ENCODE peak calls at places on chromosome 15, in six cellular contexts. Q is K562, R is H1, Z is GM12891, H is HepG2, L is GM12878. M is an unnamed sample.

GRCh38 chr15:57703387-57703786 is 3.1 kb upstream of the POLR2M start:
- DNase-seq in H (no peak), L (no peak), Z (no peak), R (no peak), Q (no peak), M (no peak)

GRCh38 chr15:82052751-82053150 is 6.9 kb upstream of the MEX3B start:
- DNase-seq in Z (no peak), H (no peak), Q (no peak), R (no peak), L (no peak), M (no peak)

GRCh38 chr15:77592768-77593167 is 39.9 kb downstream of the LINGO1 start:
- DNase-seq in R (no peak), H (no peak), Z (no peak), Q (no peak), L (no peak), M (no peak)

GRCh38 chr15:58698887-58699641 is 50.4 kb downstream of the ADAM10 start:
- DNase-seq in H (no peak), Q (no peak), Z (no peak), L (no peak), R (no peak), M (no peak)

GRCh38 chr15:101556273-101556672 is 66.8 kb upstream of the PCSK6 start:
- DNase-seq in R (no peak), L (no peak), Z (no peak), H (no peak), Q (no peak), M (no peak)

GRCh38 chr15:83289160-83289559 is 4.7 kb upstream of the BNC1 start:
- DNase-seq in H (no peak), Z (no peak), L (no peak), R (no peak), Q (no peak), M (no peak)

GRCh38 chr15:52558196-52558595 is 10.6 kb downstream of the ARPP19 start:
- DNase-seq in Q (no peak), Z (no peak), R (no peak), H (no peak), L (peak; percentile 84), M (no peak)

GRCh38 chr15:57159767-57160166 is 216.5 kb upstream of the CGNL1 start:
- DNase-seq in L (no peak), Q (no peak), R (no peak), Z (no peak), H (no peak), M (no peak)

GRCh38 chr15:89500397-89501270 is 4.3 kb upstream of the RHCG start:
- DNase-seq in L (no peak), H (no peak), Q (no peak), R (no peak), Z (no peak), M (no peak)

GRCh38 chr15:95119041-95119440 is 887.7 kb downstream of the MCTP2 start:
- DNase-seq in R (no peak), H (no peak), Q (no peak), Z (no peak), L (no peak), M (no peak)

GRCh38 chr15:84911879-84912660 is 27.6 kb downstream of the SLC28A1 start:
- DNase-seq in L (no peak), Z (no peak), Q (peak; percentile 39), H (peak; percentile 89), R (no peak), M (no peak)

GRCh38 chr15:82810863-82811421 is 1.5 kb downstream of the WHAMM start:
- DNase-seq in H (no peak), R (no peak), L (peak; percentile 45), Z (no peak), Q (no peak), M (no peak)

GRCh38 chr15:77860101-77860691 is 217.3 kb downstream of the TBC1D2B start:
- DNase-seq in Z (no peak), Q (no peak), L (no peak), R (no peak), H (no peak), M (no peak)

GRCh38 chr15:70045045-70045444 is 52.7 kb downstream of the TLE3 start:
- DNase-seq in L (no peak), R (no peak), H (no peak), Z (no peak), Q (no peak), M (no peak)

GRCh38 chr15:36755341-36755740 is 175.9 kb downstream of the CDIN1 start:
- DNase-seq in Q (no peak), H (no peak), L (no peak), R (no peak), Z (no peak), M (no peak)

GRCh38 chr15:42069496-42070275 is 24.7 kb downstream of the PLA2G4D start:
- DNase-seq in Z (no peak), L (no peak), H (no peak), Q (no peak), R (no peak), M (no peak)
- TF ChIP-seq TAF1 in Z (no peak), L (no peak), H (no peak), Q (no peak), R (no peak), M (no peak)

GRCh38 chr15:92569778-92570177 is 85.8 kb downstream of the FAM174B start:
- DNase-seq in Z (no peak), L (no peak), Q (no peak), R (no peak), H (no peak), M (no peak)

GRCh38 chr15:92574566-92574965 is 81.0 kb downstream of the FAM174B start:
- DNase-seq in H (no peak), Q (no peak), Z (no peak), L (no peak), R (no peak), M (no peak)

GRCh38 chr15:92570391-92570790 is 85.2 kb downstream of the FAM174B start:
- DNase-seq in R (no peak), Z (no peak), Q (no peak), H (no peak), L (no peak), M (no peak)

GRCh38 chr15:92574161-92574560 is 81.4 kb downstream of the FAM174B start:
- DNase-seq in L (no peak), Z (no peak), Q (no peak), H (no peak), R (no peak), M (no peak)

DNA sequence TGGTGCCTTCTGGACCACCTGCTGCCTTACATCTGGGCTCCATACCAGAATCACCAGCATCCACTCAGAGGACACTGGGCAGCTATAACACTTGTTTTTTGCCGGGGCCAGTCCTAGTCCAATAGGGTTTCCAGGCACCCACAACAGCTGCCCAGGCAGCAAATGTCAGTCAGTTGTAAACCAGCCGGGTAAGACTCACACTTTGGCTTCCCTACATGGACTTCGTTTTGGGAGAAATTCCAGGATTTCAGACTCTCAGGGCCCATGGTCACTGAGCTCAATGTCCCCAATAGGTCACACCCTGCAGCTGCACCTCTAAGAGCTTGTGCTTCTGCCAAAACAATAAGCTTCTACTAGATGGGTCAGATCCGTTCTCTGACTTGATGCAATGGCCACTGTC is 83.8 kb downstream of the FAM174B start:
- DNase-seq in L (no peak), Z (no peak), Q (no peak), H (no peak), R (no peak), M (no peak)
- TF ChIP-seq POLR2A in L (no peak), Z (no peak), Q (no peak), H (no peak), R (no peak), M (no peak)

DNA sequence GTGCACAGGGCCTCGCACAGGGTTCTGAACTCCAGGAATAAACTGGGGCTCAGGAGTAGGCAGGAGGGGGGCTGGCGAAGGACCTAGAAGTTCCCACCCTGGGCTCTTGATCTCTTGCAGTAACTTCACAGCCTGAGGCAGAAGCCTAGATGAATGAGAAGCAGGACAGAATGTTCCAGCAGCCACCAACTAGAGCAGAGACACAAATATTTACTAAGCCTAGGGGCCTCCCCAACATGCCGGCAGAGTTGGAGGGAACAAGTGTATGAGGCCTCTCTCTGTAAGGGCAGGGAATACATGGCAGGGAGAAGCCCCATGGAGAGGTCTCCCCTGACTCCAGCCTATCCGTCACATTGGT is 25.3 kb upstream of the C15orf39 start:
- DNase-seq in Z (no peak), R (no peak), L (no peak), Q (no peak), H (peak; percentile 32), M (no peak)
- TF ChIP-seq POLR2AphosphoS5 in Z (no peak), R (no peak), L (no peak), Q (no peak), H (no peak), M (no peak)

DNA sequence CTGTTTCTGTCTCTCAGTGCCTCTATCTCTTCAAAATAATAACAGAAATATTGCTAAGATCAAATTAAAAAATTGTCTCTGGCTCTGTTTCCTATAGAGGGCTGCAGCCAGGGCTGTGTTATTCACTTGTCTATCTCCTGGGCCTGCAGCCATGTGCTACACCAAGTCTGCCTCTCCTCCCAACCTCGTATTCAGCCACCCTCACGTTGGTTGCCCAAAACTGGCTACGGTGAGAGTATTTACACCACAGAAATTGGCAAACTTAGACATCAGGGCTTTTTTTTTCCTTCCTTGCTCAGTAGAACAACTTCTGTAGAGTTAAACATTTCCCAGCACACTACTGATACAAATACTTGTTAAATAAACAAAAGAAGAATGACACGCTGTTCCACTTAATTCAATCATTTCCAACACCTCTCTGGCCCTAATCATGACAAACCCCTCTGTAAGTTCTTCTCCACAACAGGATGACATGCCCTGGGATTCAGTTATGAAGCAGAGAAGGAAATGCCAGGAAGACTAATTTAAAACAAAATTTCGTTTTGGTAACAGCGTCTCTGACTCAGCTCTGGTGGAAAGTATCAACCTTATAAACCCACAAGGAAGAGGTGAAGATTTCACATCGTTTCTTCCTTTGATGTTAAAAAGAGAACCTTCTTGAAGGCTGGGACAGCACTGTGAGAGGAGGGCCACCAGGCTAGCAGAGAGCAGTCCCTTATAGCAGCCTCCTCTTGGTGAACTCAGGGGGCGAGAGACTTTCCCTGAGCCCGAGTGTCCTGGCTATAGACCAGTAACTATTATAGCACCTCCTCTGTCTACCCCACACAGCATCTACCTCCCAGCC is 321.2 kb upstream of the ICE2 start:
- DNase-seq in Q (no peak), H (no peak), R (no peak), L (no peak), Z (no peak), M (no peak)
- TF ChIP-seq TAF1 in Q (no peak), H (no peak), R (no peak), L (no peak), Z (no peak), M (no peak)

M was measured in GM12892.